ENCODE peak calls at places on chromosome 1, in six cellular contexts. W, N, Y, H, X and K are unnamed samples.

GRCh38 chr1:22808846-22809501 is 98.3 kb downstream of the EPHB2 start:
- DNase-seq in W (no peak), N (peak), Y (no peak), H (no peak), X (peak), K (no peak)

GRCh38 chr1:244311784-244312532 is 139.8 kb downstream of the ADSS2 start:
- DNase-seq in W (no peak), N (no peak), Y (no peak), H (no peak), X (no peak), K (no peak)

GRCh38 chr1:43835141-43836021 is 98.2 kb upstream of the ARTN start:
- DNase-seq in W (no peak), N (peak), Y (no peak), H (no peak), X (peak), K (peak)

GRCh38 chr1:65804584-65804983 is 11.9 kb downstream of the PDE4B start:
- DNase-seq in W (no peak), N (no peak), Y (no peak), H (no peak), X (no peak), K (no peak)

GRCh38 chr1:211514030-211514754 is 22.2 kb upstream of the RD3 start:
- DNase-seq in W (peak), N (peak), Y (peak), H (peak), X (peak), K (peak)

GRCh38 chr1:94236630-94237290 is 624 bp downstream of the ARHGAP29 start:
- DNase-seq in W (no peak), N (peak), Y (no peak), H (peak), X (peak), K (peak)

GRCh38 chr1:59766463-59766862 is 48.3 kb upstream of the HOOK1 start:
- DNase-seq in W (no peak), N (peak), Y (no peak), H (no peak), X (no peak), K (no peak)

GRCh38 chr1:197441990-197442389 is 173.9 kb downstream of the CRB1 start:
- DNase-seq in W (no peak), N (peak), Y (no peak), H (peak), X (peak), K (no peak)

GRCh38 chr1:153793261-153793972 is 18.2 kb downstream of the SLC27A3 start:
- DNase-seq in W (peak), N (no peak), Y (peak), H (no peak), X (no peak), K (no peak)

GRCh38 chr1:44646276-44646675 is 28.0 kb downstream of the TMEM53 start:
- DNase-seq in W (no peak), N (peak), Y (no peak), H (no peak), X (no peak), K (no peak)

GRCh38 chr1:151905070-151905442 is 4.3 kb downstream of the THEM4 start:
- DNase-seq in W (no peak), N (no peak), Y (no peak), H (no peak), X (no peak), K (no peak)

GRCh38 chr1:14980801-14981200 is 172.7 kb upstream of the TMEM51 start:
- DNase-seq in W (peak), N (peak), Y (no peak), H (peak), X (peak), K (no peak)

GRCh38 chr1:173900427-173900826 is 16.7 kb downstream of the SERPINC1 start:
- DNase-seq in W (no peak), N (no peak), Y (no peak), H (no peak), X (no peak), K (no peak)

GRCh38 chr1:228765543-228765942 is 30.3 kb downstream of the RHOU start:
- DNase-seq in W (no peak), N (no peak), Y (no peak), H (no peak), X (no peak), K (no peak)

GRCh38 chr1:145782166-145783099 is 41.5 kb downstream of the RNF115 start:
- DNase-seq in W (no peak), N (peak), Y (no peak), H (no peak), X (peak), K (no peak)

GRCh38 chr1:110062612-110063011 is 7.9 kb downstream of the ALX3 start:
- DNase-seq in W (no peak), N (no peak), Y (no peak), H (peak), X (no peak), K (no peak)

GRCh38 chr1:42784946-42785693 is at the start of gene TMEM269:
- DNase-seq in W (no peak), N (no peak), Y (no peak), H (no peak), X (no peak), K (no peak)

GRCh38 chr1:196690582-196690981 is 38.7 kb downstream of the CFH start:
- DNase-seq in W (no peak), N (no peak), Y (no peak), H (peak), X (no peak), K (no peak)

GRCh38 chr1:216682694-216683243 is 40.5 kb downstream of the ESRRG start:
- DNase-seq in W (no peak), N (no peak), Y (no peak), H (no peak), X (no peak), K (no peak)

GRCh38 chr1:110672001-110672752 is 2.6 kb downstream of the KCNA3 start:
- DNase-seq in W (peak), N (peak), Y (peak), H (peak), X (no peak), K (peak)

GRCh38 chr1:158180741-158181576 is at the start of gene CD1D:
- DNase-seq in W (peak), N (no peak), Y (peak), H (peak), X (peak), K (peak)

GRCh38 chr1:14521602-14522001 is 76.9 kb upstream of the KAZN start:
- DNase-seq in W (no peak), N (no peak), Y (no peak), H (no peak), X (no peak), K (no peak)

GRCh38 chr1:156571261-156571958 is 955 bp downstream of the IQGAP3 start:
- DNase-seq in W (no peak), N (peak), Y (no peak), H (no peak), X (peak), K (no peak)

GRCh38 chr1:21966247-21967000 is 10.4 kb upstream of the CELA3B start:
- DNase-seq in W (no peak), N (peak), Y (no peak), H (no peak), X (peak), K (no peak)

GRCh38 chr1:226332947-226333346 is 24.0 kb upstream of the LIN9 start:
- DNase-seq in W (no peak), N (no peak), Y (no peak), H (peak), X (peak), K (no peak)

GRCh38 chr1:172980456-172980855 is 70.3 kb downstream of the TNFSF18 start:
- DNase-seq in W (no peak), N (peak), Y (no peak), H (no peak), X (peak), K (no peak)

GRCh38 chr1:85580046-85580411 is 532 bp upstream of the CCN1 start:
- DNase-seq in W (no peak), N (peak), Y (peak), H (no peak), X (peak), K (no peak)

GRCh38 chr1:240455228-240455821 is 156.6 kb downstream of the GREM2 start:
- DNase-seq in W (no peak), N (peak), Y (no peak), H (peak), X (peak), K (no peak)

GRCh38 chr1:30106125-30106524 is 617.3 kb downstream of the MATN1 start:
- DNase-seq in W (peak), N (peak), Y (peak), H (peak), X (peak), K (peak)

GRCh38 chr1:53308512-53308911 is 19.4 kb downstream of the LRP8 start:
- DNase-seq in W (no peak), N (no peak), Y (no peak), H (no peak), X (no peak), K (no peak)

GRCh38 chr1:119613769-119614358 is 34.2 kb downstream of the ZNF697 start:
- DNase-seq in W (peak), N (peak), Y (peak), H (peak), X (peak), K (peak)
- H2BK15ac ChIP-seq in W (no peak), N (no peak), Y (no peak), H (no peak), X (no peak), K (no peak)

GRCh38 chr1:202076050-202076511 is 46.6 kb upstream of the GPR37L1 start:
- DNase-seq in W (no peak), N (no peak), Y (no peak), H (peak), X (peak), K (no peak)
- H2BK120ac ChIP-seq in W (no peak), N (peak), Y (no peak), H (no peak), X (peak), K (no peak)

DNA sequence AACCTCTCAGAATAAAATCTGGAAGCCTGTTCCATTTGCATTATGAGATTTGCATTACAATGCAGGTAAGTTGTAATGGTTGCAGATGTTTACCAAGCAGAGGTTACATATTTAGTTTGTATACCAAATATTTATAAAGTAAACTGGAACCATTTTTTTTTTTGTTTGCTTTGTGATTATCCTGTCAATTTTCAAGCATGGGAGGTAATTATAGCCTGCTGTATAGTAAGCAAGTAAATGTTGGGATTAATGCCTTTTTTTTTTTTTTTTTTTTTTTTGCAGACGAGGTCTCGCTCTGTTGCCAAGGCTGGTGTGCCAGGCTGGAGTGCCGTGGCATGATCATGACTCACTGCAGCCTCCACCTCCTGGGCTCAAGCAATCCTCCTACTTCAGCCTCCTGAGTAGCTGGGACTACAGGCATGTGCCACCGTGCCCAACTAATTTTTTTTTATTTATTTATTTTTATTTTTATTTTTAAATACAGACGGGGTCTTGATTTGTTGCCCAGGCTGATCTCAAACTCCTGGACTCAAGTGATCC is 21.0 kb downstream of the NFYC start:
- DNase-seq in W (no peak), N (no peak), Y (no peak), H (no peak), X (no peak), K (no peak)
- H3K27ac ChIP-seq in W (no peak), N (no peak), Y (no peak), H (no peak), X (peak), K (no peak)

DNA sequence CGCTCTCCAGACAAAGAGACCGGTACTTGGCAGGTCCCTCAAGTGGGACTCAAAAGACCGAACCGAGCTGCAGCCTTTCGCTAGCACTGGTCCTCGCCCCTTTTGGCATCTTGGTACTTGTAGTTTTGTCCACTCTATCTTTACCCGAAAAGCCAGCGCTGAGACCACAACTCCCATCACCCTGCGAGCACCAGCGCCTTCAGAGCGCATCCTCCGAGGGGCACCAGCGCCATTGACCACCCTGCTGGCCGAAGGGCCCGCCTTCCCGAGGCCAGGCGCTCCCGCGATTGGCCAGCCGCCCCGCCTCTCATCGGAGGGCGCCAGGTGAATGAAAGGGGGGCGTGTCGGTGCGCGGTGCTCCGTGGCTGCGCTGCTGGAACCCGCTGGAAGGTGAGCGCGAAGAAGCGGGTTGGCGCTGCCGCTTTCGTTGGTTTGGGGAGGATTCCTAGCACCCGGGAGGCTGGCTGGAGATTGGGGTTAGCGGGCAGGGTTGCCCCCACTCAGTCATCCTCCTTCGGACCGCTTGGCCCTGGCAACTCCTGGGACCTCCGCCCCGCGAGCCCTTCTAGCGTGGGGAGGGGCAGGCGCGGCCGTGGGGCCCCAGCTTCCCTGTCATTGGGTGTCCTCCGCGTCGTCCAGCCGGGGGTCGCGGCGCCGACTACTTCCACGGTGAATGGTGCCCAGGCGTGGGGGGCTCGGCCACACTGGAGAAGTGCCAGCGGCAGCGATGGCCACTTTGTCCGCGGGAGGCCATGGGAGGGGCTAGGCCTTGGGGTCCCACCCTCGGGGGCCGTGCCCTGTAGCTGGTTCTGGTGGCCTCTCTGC is at the start of gene ZBTB8B:
- DNase-seq in W (peak), N (peak), Y (peak), H (peak), X (peak), K (peak)
- H2BK15ac ChIP-seq in W (peak), N (no peak), Y (peak), H (no peak), X (no peak), K (no peak)

GRCh38 chr1:155244368-155245162 is 10.7 kb downstream of the ENTREP3 start:
- DNase-seq in W (peak), N (peak), Y (peak), H (peak), X (peak), K (peak)
- H2BK120ac ChIP-seq in W (no peak), N (peak), Y (no peak), H (no peak), X (no peak), K (no peak)

DNA sequence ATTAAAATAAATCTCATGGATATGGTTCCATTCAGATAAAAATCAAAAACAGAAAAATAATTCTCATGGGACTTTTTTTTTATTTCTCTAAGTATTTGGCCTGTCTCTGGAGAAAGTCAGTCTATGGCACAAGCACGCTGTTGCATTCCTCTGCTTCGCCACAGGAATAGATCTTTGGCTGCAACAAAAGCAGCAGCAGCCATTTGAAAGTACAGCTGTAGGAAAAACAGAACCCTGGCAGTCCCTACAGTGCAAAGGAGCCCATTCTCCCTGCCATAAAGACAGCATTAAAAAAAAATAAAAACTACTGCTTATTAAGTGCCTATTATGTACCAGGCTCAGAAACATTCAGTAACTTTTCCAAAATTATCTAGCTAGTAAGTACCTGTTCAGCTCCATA is 22.8 kb downstream of the SLC35D1 start:
- DNase-seq in W (no peak), N (no peak), Y (no peak), H (no peak), X (no peak), K (no peak)
- H3K27ac ChIP-seq in W (no peak), N (no peak), Y (no peak), H (no peak), X (no peak), K (no peak)